ENCODE peak calls at places on chromosomes 5 and 9, in five cellular contexts. F, U, L, D and S are unnamed samples.

GRCh38 chr5:150214289-150214688 is 24.4 kb downstream of the SLC6A7 start:
- DNase-seq in F (no peak), U (no peak), L (no peak), D (no peak), S (no peak)

GRCh38 chr9:85298434-85298833 is 443.3 kb downstream of the AGTPBP1 start:
- DNase-seq in F (no peak), U (no peak), L (no peak), D (no peak), S (no peak)

GRCh38 chr9:76634356-76635054 is 129.7 kb upstream of the PCA3 start:
- DNase-seq in F (no peak), U (no peak), L (peak; percentile 64), D (no peak), S (no peak)

GRCh38 chr9:35666045-35666444 is 1.1 kb upstream of the ARHGEF39 start:
- DNase-seq in F (no peak), U (no peak), L (no peak), D (no peak), S (peak; percentile 39)

GRCh38 chr5:180791611-180792213 is 10.9 kb downstream of the MGAT1 start:
- DNase-seq in F (no peak), U (no peak), L (no peak), D (peak; percentile 77), S (no peak)

GRCh38 chr5:131268758-131269370 is 5.0 kb downstream of the CDC42SE2 start:
- DNase-seq in F (no peak), U (no peak), L (no peak), D (no peak), S (peak; percentile 35)

GRCh38 chr5:117295941-117296340 is 721.3 kb upstream of the SEMA6A start:
- DNase-seq in F (no peak), U (no peak), L (no peak), D (no peak), S (no peak)

GRCh38 chr5:59003641-59004040 is 420.8 kb downstream of the RAB3C start:
- DNase-seq in F (no peak), U (no peak), L (no peak), D (no peak), S (no peak)

GRCh38 chr5:61949680-61950435 is 356.1 kb upstream of the KIF2A start:
- DNase-seq in F (no peak), U (no peak), L (no peak), D (peak; percentile 57), S (no peak)

GRCh38 chr9:82972446-82972845 is 90.5 kb downstream of the RASEF start:
- DNase-seq in F (no peak), U (no peak), L (no peak), D (no peak), S (no peak)

GRCh38 chr5:134328619-134329018 is 38.4 kb downstream of the CDKL3 start:
- DNase-seq in F (no peak), U (no peak), L (peak; percentile 2), D (no peak), S (no peak)

GRCh38 chr5:58016329-58016728 is 443.6 kb downstream of the PLK2 start:
- DNase-seq in F (no peak), U (no peak), L (no peak), D (no peak), S (no peak)

GRCh38 chr9:6417186-6417585 is 4.2 kb downstream of the UHRF2 start:
- DNase-seq in F (no peak), U (no peak), L (peak; percentile 73), D (no peak), S (no peak)

GRCh38 chr5:158824167-158824882 is 275.4 kb downstream of the EBF1 start:
- DNase-seq in F (no peak), U (no peak), L (no peak), D (no peak), S (no peak)

GRCh38 chr5:55177078-55177477 is 4.1 kb upstream of the CDC20B start:
- DNase-seq in F (no peak), U (no peak), L (peak; percentile 9), D (no peak), S (no peak)

GRCh38 chr9:137057545-137057944 is 3.7 kb upstream of the ENTPD2 start:
- DNase-seq in F (no peak), U (no peak), L (no peak), D (no peak), S (no peak)

GRCh38 chr5:139954022-139954421 is 89.1 kb downstream of the NRG2 start:
- DNase-seq in F (no peak), U (no peak), L (no peak), D (no peak), S (no peak)

GRCh38 chr5:93158841-93159240 is 422.2 kb downstream of the NR2F1-AS1 start:
- DNase-seq in F (no peak), U (no peak), L (no peak), D (no peak), S (no peak)

GRCh38 chr5:160230686-160231527 is 1.6 kb downstream of the FABP6 start:
- DNase-seq in F (peak; percentile 13), U (no peak), L (no peak), D (no peak), S (peak; percentile 87)

GRCh38 chr5:83900307-83900706 is 179.7 kb upstream of the HAPLN1 start:
- DNase-seq in F (no peak), U (no peak), L (no peak), D (no peak), S (no peak)

GRCh38 chr5:61575103-61575502 is 243.0 kb downstream of the ZSWIM6 start:
- DNase-seq in F (no peak), U (no peak), L (no peak), D (no peak), S (no peak)

GRCh38 chr5:10661401-10661800 is 97.5 kb downstream of the ANKRD33B start:
- DNase-seq in F (no peak), U (no peak), L (no peak), D (no peak), S (no peak)

GRCh38 chr5:10662083-10662482 is 98.2 kb downstream of the ANKRD33B start:
- DNase-seq in F (no peak), U (no peak), L (no peak), D (no peak), S (no peak)

GRCh38 chr5:10660135-10660534 is 96.3 kb downstream of the ANKRD33B start:
- DNase-seq in F (no peak), U (no peak), L (no peak), D (no peak), S (no peak)

GRCh38 chr5:10662661-10663245 is 98.3 kb downstream of the DAP start:
- DNase-seq in F (no peak), U (no peak), L (no peak), D (no peak), S (no peak)

DNA sequence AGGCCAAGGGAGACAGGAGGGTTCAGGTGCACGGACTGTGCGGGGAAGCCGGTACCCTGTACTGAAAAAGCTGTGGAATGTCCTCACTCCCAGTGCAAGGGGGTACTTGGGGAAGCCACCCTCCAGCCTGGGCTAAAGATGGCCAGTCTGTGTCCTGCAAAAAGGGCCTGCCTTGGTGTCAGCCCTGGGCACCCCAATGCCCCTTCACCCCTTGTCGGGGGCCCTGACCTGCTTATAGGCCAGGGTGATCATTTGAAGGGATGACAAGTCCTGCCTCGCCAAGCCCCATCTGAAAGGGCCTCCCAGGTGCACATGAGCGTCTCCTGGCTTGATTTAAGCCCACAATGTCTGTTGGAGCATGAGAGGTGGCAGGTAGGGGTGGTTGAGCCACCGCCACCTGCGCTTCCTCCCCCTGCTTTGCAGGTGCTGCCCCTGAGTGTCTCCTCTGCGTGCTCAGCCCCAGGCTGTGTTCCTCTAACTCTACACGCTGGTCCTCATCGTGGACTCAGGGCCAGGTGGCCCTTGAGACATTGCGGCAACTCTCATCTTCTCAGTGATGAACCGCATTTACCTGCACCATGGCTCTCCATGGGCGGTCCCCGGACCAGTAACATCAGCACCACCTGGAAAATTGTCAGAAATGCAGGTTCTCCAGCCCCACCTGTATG is 97.0 kb downstream of the ANKRD33B start:
- DNase-seq in F (no peak), U (no peak), L (no peak), D (no peak), S (no peak)
- TF ChIP-seq POLR2A in F (no peak), U (no peak), L (no peak), D (no peak), S (no peak)

GRCh38 chr9:16867571-16868311 is 2.7 kb downstream of the BNC2 start:
- DNase-seq in F (peak; percentile 10), U (peak; percentile 55), L (peak; percentile 59), D (peak; percentile 94), S (no peak)
- H3K4me3 ChIP-seq in F (no peak overlapping the region), U (peak overlapping the region; percentile 88), L (no peak overlapping the region), D (peak overlapping the region; percentile 87), S (no peak overlapping the region)

DNA sequence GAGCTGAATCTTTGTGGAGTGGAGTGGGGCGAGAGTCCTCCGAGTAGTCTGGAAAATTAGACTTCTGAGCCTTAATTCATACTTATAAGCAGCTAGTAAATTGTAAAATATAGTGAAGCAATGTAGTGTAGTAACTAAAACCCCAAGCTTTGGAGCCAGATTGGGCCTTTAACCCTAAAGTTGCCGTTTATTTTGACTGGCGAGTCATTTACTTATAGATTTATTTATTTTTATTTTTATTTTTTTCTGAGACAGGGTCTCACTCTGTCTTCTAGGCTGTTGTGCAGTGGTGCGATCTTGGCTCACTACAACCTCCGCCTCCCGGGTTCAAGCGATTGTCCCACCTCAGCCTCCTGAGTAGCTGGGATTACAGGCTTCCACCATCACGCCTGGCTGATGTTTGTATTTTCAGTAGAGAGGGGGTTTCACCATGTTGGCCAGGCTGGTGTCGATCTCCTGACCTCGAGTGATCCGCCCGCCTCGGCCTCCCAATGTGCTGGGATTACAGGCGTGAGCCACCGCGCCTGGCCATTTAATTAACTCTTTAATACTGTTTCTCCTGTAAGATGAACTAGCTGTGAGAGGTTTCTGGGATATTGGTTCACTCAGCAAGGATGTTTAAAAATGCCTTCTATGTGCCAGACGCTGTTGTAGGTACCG is 687 bp upstream of the RPS23 start:
- DNase-seq in F (no peak), U (peak; percentile 29), L (no peak), D (no peak), S (no peak)
- TF ChIP-seq POLR2A in F (no peak), U (peak; percentile 28), L (no peak), D (peak; percentile 34), S (no peak)

GRCh38 chr9:129333613-129333960 is 155.5 kb upstream of the IER5L start:
- DNase-seq in F (no peak), U (no peak), L (no peak), D (no peak), S (peak; percentile 53)

GRCh38 chr9:129335456-129336129 is 157.5 kb upstream of the IER5L start:
- DNase-seq in F (no peak), U (peak; percentile 67), L (peak; percentile 41), D (no peak), S (peak; percentile 60)

GRCh38 chr9:129333961-129334743 is 156.1 kb upstream of the IER5L start:
- DNase-seq in F (peak; percentile 97), U (peak; percentile 94), L (peak; percentile 97), D (peak; percentile 98), S (peak; percentile 99)

GRCh38 chr9:129336130-129336528 is 158.1 kb upstream of the IER5L start:
- DNase-seq in F (no peak), U (no peak), L (no peak), D (no peak), S (no peak)

GRCh38 chr9:129334744-129335080 is 156.7 kb upstream of the IER5L start:
- DNase-seq in F (no peak), U (no peak), L (no peak), D (no peak), S (no peak)
- H3K4me3 ChIP-seq in F (peak overlapping the region; percentile 7), U (no peak overlapping the region), L (peak overlapping the region; percentile 3), D (peak overlapping the region; percentile 30), S (no peak overlapping the region)

GRCh38 chr5:82388186-82388585 is 110.0 kb upstream of the RPS23 start:
- DNase-seq in F (no peak), U (no peak), L (no peak), D (no peak), S (no peak)
- TF ChIP-seq POLR2A in F (no peak), U (no peak), L (no peak), D (no peak), S (no peak)